ENCODE peak calls at places on chromosomes 7 and 10, in ten cellular contexts. X is tibial artery; C is HCT116; T is foreskin fibroblast; G is mammary epithelial cell; R is CD8-positive, alpha-beta T cell; V is AG09319; F is PC-3; Q is brain microvascular endothelial cell; J is DND-41. M is an unnamed sample.
A peak's percentile ranks its signal among the peaks of the same experiment; 100 is the strongest.

GRCh38 chr10:22436526-22436892 is 91.2 kb downstream of the SPAG6 start:
- DNase-seq in X (no peak), C (no peak), T (no peak), G (no peak), R (no peak), V (no peak), F (no peak), Q (no peak), J (no peak), M (no peak)

GRCh38 chr10:132390455-132391371 is 6.3 kb upstream of the PWWP2B start:
- DNase-seq in X (peak; percentile 49), C (no peak), T (no peak), G (no peak), R (no peak), V (no peak), F (no peak), Q (no peak), J (no peak), M (no peak)

GRCh38 chr10:5297996-5298395 is 66.8 kb upstream of the UCN3 start:
- DNase-seq in X (no peak), C (no peak), T (no peak), G (no peak), R (no peak), V (no peak), F (no peak), Q (no peak), J (no peak), M (no peak)

GRCh38 chr7:3138206-3138605 is 94.5 kb upstream of the CARD11 start:
- DNase-seq in X (no peak), C (no peak), T (no peak), G (no peak), R (no peak), V (no peak), F (no peak), Q (no peak), J (no peak), M (no peak)

GRCh38 chr7:129053938-129054437 is 923 bp downstream of the TNPO3 start:
- DNase-seq in X (no peak), C (no peak), T (no peak), G (no peak), R (no peak), V (no peak), F (no peak), Q (no peak), J (no peak), M (peak; percentile 48)

GRCh38 chr7:86313842-86314241 is 329.9 kb upstream of the GRM3 start:
- DNase-seq in X (no peak), C (no peak), T (no peak), G (no peak), R (no peak), V (no peak), F (no peak), Q (no peak), J (no peak), M (no peak)

GRCh38 chr7:47497367-47498096 is 84.4 kb downstream of the TNS3 start:
- DNase-seq in X (no peak), C (no peak), T (peak; percentile 39), G (no peak), R (no peak), V (no peak), F (no peak), Q (no peak), J (no peak), M (peak; percentile 69)

GRCh38 chr10:112579578-112579977 is 132.6 kb downstream of the VTI1A start:
- DNase-seq in X (no peak), C (no peak), T (no peak), G (no peak), R (no peak), V (no peak), F (no peak), Q (no peak), J (no peak), M (no peak)

GRCh38 chr10:17088118-17088806 is 41.3 kb downstream of the CUBN start:
- DNase-seq in X (no peak), C (no peak), T (peak; percentile 88), G (peak; percentile 71), R (no peak), V (no peak), F (peak; percentile 66), Q (peak; percentile 75), J (no peak), M (peak; percentile 58)

GRCh38 chr7:151863386-151864079 is 13.4 kb downstream of the PRKAG2 start:
- DNase-seq in X (no peak), C (no peak), T (no peak), G (no peak), R (no peak), V (no peak), F (no peak), Q (no peak), J (no peak), M (no peak)
- TF ChIP-seq CTCF in X (no peak), C (peak; percentile 29), T (no peak), G (peak; percentile 2), R (no peak), V (no peak), F (no peak), Q (no peak), J (no peak), M (no peak)

DNA sequence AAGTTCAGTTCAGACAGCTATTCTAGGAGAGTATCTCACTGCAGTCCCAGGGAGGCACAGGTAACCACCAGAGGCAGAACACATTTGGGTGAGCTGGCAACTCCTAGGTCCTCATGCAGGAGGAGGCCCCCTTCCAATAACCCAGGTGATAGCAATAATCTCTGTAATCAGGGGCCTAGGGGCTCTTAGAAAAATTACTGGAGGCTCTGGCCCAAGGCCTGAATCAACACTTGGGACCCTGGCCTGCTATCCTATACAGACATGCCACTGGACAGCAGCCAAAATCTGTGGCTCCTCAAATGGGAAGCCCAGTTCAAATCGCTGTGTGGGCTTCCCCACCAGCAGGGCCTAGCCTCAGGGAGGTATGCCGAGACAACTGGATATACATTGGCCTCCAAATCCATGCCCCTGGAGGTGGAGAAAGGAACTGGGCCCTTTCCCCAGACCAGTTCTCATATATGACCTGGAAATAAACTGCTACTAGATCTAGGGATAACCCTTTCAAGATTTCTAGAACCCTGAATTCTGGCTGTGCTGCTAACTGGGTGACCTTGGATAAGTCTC is 1.6 kb downstream of the AVPI1 start:
- DNase-seq in X (no peak), C (peak; percentile 31), T (peak; percentile 67), G (peak; percentile 58), R (no peak), V (no peak), F (peak; percentile 27), Q (peak; percentile 22), J (no peak), M (peak; percentile 49)
- TF ChIP-seq CTCF in X (peak; percentile 17), C (no peak), T (peak; percentile 41), G (peak; percentile 55), R (no peak), V (peak; percentile 40), F (no peak), Q (peak; percentile 64), J (no peak), M (peak; percentile 57)

DNA sequence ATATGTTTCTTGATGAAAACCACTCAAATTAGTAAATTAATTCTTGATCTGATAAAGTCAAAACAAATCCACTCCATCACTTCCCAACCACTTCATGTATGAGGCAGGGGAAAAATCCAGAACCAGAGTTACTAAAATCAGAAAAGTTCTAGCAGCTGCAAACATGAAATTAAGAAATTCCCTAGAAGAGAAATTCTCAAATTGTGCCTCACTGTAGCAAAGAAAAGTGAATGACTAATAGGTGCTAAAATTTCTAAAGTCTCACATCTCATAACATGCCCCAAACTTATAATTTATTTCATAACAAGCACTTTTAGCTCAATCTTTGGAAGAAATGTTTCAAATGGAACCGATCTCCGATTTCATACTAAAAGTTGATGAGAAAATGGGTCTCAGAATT is 345.0 kb upstream of the AOAH start:
- DNase-seq in X (no peak), C (no peak), T (no peak), G (no peak), R (no peak), V (no peak), F (no peak), Q (no peak), J (no peak), M (no peak)
- TF ChIP-seq CTCF in X (no peak), C (no peak), T (no peak), G (no peak), R (no peak), V (no peak), F (no peak), Q (no peak), J (no peak), M (no peak)

GRCh38 chr7:77348371-77348813 is 67.8 kb downstream of the GSAP start:
- DNase-seq in X (no peak), C (no peak), T (peak; percentile 60), G (peak; percentile 73), R (no peak), V (no peak), F (peak; percentile 15), Q (peak; percentile 85), J (no peak), M (peak; percentile 82)
- TF ChIP-seq CTCF in X (no peak), C (no peak), T (no peak), G (no peak), R (no peak), V (no peak), F (no peak), Q (no peak), J (no peak), M (no peak)

DNA sequence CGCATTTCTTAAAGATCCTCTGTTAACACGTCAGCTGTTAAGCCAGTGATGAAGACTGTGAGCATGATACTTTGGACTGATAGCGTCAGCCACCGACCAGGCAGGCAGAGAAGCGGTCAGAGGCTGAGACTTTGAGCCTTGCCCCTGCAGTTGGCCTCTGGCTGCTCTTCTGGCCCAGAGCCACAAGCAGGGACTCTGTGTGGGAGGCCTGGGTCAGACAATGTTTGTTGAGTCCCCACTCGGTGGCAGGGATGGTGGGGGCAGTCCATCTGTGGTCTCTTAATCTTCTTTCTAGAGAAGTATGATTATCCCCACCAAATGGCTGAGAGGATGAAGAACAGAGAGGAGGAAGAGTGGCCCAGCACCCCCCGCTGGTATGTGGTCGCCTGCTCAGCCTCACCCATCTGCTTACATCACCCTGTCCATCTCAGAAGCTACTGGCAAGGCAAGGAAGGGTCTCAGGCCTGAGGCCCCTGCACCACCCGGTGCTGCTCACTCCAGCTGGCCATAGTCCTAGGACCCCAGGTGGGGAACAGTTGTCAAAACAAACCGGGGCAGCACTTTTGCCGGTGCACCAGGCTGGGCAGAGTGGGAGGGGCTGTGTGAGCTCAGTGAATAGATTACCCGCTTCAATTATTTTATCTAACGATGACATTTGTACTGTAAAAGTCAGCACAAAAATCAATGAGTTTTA is 202.9 kb downstream of the GRID1 start:
- DNase-seq in X (peak; percentile 47), C (no peak), T (no peak), G (no peak), R (no peak), V (no peak), F (no peak), Q (no peak), J (no peak), M (no peak)
- TF ChIP-seq CTCF in X (no peak), C (no peak), T (no peak), G (no peak), R (no peak), V (no peak), F (no peak), Q (no peak), J (no peak), M (no peak)

GRCh38 chr10:120480065-120480600 is 23.1 kb downstream of the PLPP4 start:
- DNase-seq in X (no peak), C (no peak), T (no peak), G (no peak), R (no peak), V (no peak), F (peak; percentile 25), Q (no peak), J (no peak), M (no peak)
- TF ChIP-seq CTCF in X (no peak), C (no peak), T (no peak), G (peak; percentile 10), R (no peak), V (peak; percentile 3), F (peak; percentile 39), Q (peak; percentile 51), J (no peak), M (peak; percentile 17)

GRCh38 chr7:57308631-57309408 is 141.2 kb upstream of the ZNF716 start:
- DNase-seq in X (no peak), C (no peak), T (no peak), G (no peak), R (no peak), V (no peak), F (no peak), Q (no peak), J (peak; percentile 12), M (no peak)
- TF ChIP-seq CTCF in X (no peak), C (no peak), T (no peak), G (no peak), R (no peak), V (no peak), F (peak; percentile 26), Q (peak; percentile 29), J (peak; percentile 52), M (no peak)